ENCODE peak calls at places on chromosomes 12 and 14, in nine cellular contexts. F is uterus; G is left ventricle myocardium inferior; Y is SJSA1; O is effector memory CD4-positive, alpha-beta T cell; Q is CD4-positive, CD25-positive, alpha-beta regulatory T cell; S is GM23248; K is MM.1S; Z is right cardiac atrium. H is an unnamed sample.

GRCh38 chr12:49764126-49764525 is 22.8 kb downstream of the TMBIM6 start:
- DNase-seq in Y (no peak), K (no peak), F (no peak), G (no peak), Q (no peak), S (no peak), O (no peak), Z (no peak), H (no peak)

GRCh38 chr12:19435831-19436497 is 3.3 kb upstream of the AEBP2 start:
- DNase-seq in Q (no peak), K (no peak), G (no peak), F (no peak), Y (no peak), O (no peak), Z (no peak), S (no peak), H (peak; percentile 35)

GRCh38 chr14:89908712-89909450 is 45.6 kb downstream of the EFCAB11 start:
- DNase-seq in Q (no peak), O (no peak), S (peak; percentile 13), Y (no peak), K (no peak), F (no peak), G (no peak), Z (no peak), H (no peak)

GRCh38 chr14:103867523-103867953 is 20.2 kb upstream of the PPP1R13B start:
- DNase-seq in Y (no peak), Q (no peak), G (peak; percentile 77), S (no peak), O (no peak), Z (peak; percentile 82), F (no peak), K (no peak), H (no peak)

GRCh38 chr12:14769462-14769836 is 33.8 kb downstream of the WBP11 start:
- DNase-seq in Z (peak; percentile 62), F (peak; percentile 41), S (peak; percentile 43), K (peak; percentile 18), G (peak; percentile 20), Y (no peak), O (no peak), Q (no peak), H (peak; percentile 93)

GRCh38 chr14:97977711-97978261 is 1180.6 kb downstream of the VRK1 start:
- DNase-seq in S (peak; percentile 41), Y (peak; percentile 27), F (peak; percentile 86), O (peak; percentile 57), Z (peak; percentile 95), Q (peak; percentile 72), G (peak; percentile 79), K (no peak), H (peak; percentile 45)

GRCh38 chr12:111046896-111047295 is 126.5 kb upstream of the MYL2 start:
- DNase-seq in K (no peak), G (no peak), F (no peak), Y (no peak), S (no peak), O (no peak), Q (no peak), Z (no peak), H (peak; percentile 97)

GRCh38 chr12:1838223-1838993 is 18.0 kb downstream of the LRTM2 start:
- DNase-seq in Y (no peak), O (no peak), K (no peak), F (no peak), Q (no peak), Z (no peak), S (no peak), G (no peak), H (peak; percentile 47)

GRCh38 chr14:100030441-100031153 is 34.6 kb upstream of the EVL start:
- DNase-seq in F (no peak), Q (no peak), Y (peak; percentile 58), O (no peak), K (no peak), S (peak; percentile 95), Z (no peak), G (no peak), H (no peak)

GRCh38 chr12:130456375-130457199 is 118.9 kb downstream of the PIWIL1 start:
- DNase-seq in Z (peak; percentile 83), F (no peak), S (peak; percentile 1), K (no peak), O (no peak), G (peak; percentile 68), Q (no peak), Y (no peak), H (no peak)

GRCh38 chr12:117361905-117362304 is 479 bp upstream of the NOS1 start:
- DNase-seq in Q (no peak), Z (no peak), F (no peak), S (no peak), K (no peak), Y (no peak), G (no peak), O (no peak), H (no peak)

GRCh38 chr12:117361312-117361670 is at the start of gene NOS1:
- DNase-seq in S (no peak), K (no peak), Q (no peak), Y (no peak), O (no peak), Z (no peak), G (no peak), F (no peak), H (peak; percentile 79)

GRCh38 chr12:117359029-117359845 is 2.2 kb downstream of the NOS1 start:
- DNase-seq in Q (no peak), K (no peak), O (no peak), F (no peak), G (no peak), Z (no peak), S (no peak), Y (no peak), H (no peak)

GRCh38 chr12:117360222-117360550 is 1.2 kb downstream of the NOS1 start:
- DNase-seq in K (no peak), O (no peak), Z (no peak), S (no peak), G (no peak), Y (no peak), Q (no peak), F (no peak), H (no peak)

GRCh38 chr12:117360551-117361311 is 695 bp downstream of the NOS1 start:
- DNase-seq in F (no peak), G (no peak), Y (no peak), Z (no peak), S (no peak), O (no peak), K (no peak), Q (no peak), H (peak; percentile 86)
- H3K27ac ChIP-seq in F (no peak overlapping the region), G (no peak overlapping the region), Y (no peak overlapping the region), Z (no peak overlapping the region), S (no peak overlapping the region), O (no peak overlapping the region), K (no peak overlapping the region), Q (no peak overlapping the region), H (no peak overlapping the region)

DNA sequence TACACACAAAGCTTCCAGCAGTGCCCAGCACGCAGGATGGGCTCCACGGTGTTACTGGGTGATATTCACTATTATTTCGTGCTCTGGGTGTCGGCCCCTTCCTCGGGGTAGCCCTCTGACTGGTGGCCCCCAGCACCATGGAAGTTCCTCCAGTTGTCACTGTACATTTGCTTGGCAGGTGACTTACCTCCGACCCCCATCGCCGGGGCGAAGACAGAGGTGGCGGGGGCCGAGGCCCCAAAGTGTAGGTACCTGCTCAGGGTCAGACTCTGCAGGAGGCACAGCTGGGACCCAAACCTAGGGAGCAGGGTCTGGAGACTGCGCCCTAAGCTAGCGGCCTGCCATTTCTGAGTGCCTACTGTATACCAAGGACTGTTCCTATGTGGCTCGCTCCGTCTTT is 98.9 kb downstream of the RFLNA start:
- DNase-seq in Z (no peak), G (no peak), Q (no peak), S (no peak), F (no peak), O (no peak), K (no peak), Y (no peak), H (no peak)
- H3K4me1 ChIP-seq in Z (peaks cover 28% of the 10 kb centered on the region), G (peaks cover 100% of the 10 kb centered on the region), Q (peaks cover 14% of the 10 kb centered on the region), S (peaks cover 48% of the 10 kb centered on the region), F (peaks cover 70% of the 10 kb centered on the region), O (peaks cover 14% of the 10 kb centered on the region), K (peaks cover 18% of the 10 kb centered on the region), Y (peaks cover 75% of the 10 kb centered on the region), H (peaks cover 8% of the 10 kb centered on the region)

GRCh38 chr12:73185403-73185802 is 913.2 kb downstream of the TRHDE start:
- DNase-seq in K (no peak), Z (no peak), Y (no peak), S (no peak), G (no peak), O (no peak), Q (no peak), F (no peak), H (no peak)

GRCh38 chr12:73187765-73188164 is 915.6 kb downstream of the TRHDE start:
- DNase-seq in G (no peak), Z (no peak), S (no peak), K (no peak), Y (no peak), O (no peak), F (no peak), Q (no peak), H (no peak)

GRCh38 chr12:73180734-73181133 is 908.6 kb downstream of the TRHDE start:
- DNase-seq in K (peak; percentile 93), Z (no peak), Q (no peak), Y (no peak), S (no peak), G (no peak), O (no peak), F (no peak), H (no peak)

GRCh38 chr12:73181244-73181643 is 909.1 kb downstream of the TRHDE start:
- DNase-seq in K (peak; percentile 35), O (no peak), G (no peak), Q (no peak), S (no peak), Y (no peak), Z (no peak), F (no peak), H (peak; percentile 61)

GRCh38 chr12:73186272-73186671 is 914.1 kb downstream of the TRHDE start:
- DNase-seq in Z (no peak), F (no peak), K (peak; percentile 60), O (no peak), Q (no peak), G (no peak), Y (no peak), S (no peak), H (no peak)
- H3K9me3 ChIP-seq in Z (no peaks in the 10 kb centered on the region), F (no peaks in the 10 kb centered on the region), K (no peaks in the 10 kb centered on the region), O (no peaks in the 10 kb centered on the region), Q (peaks cover 15% of the 10 kb centered on the region), G (peaks cover 62% of the 10 kb centered on the region), Y (peaks cover 9% of the 10 kb centered on the region), S (no peaks in the 10 kb centered on the region), H (peaks cover 35% of the 10 kb centered on the region)

GRCh38 chr12:27614386-27614785 is 81.9 kb upstream of the REP15 start:
- DNase-seq in Y (no peak), S (no peak), Z (no peak), Q (no peak), O (no peak), G (no peak), K (no peak), F (no peak), H (no peak)

GRCh38 chr12:27615331-27615891 is 80.8 kb upstream of the REP15 start:
- DNase-seq in Y (peak; percentile 87), G (no peak), S (peak; percentile 74), O (no peak), Q (no peak), F (no peak), Z (no peak), K (no peak), H (no peak)

GRCh38 chr12:27614866-27615265 is 81.4 kb upstream of the REP15 start:
- DNase-seq in F (no peak), G (no peak), Y (no peak), Q (no peak), K (no peak), S (no peak), Z (no peak), O (no peak), H (no peak)

GRCh38 chr12:27618836-27619235 is 77.4 kb upstream of the REP15 start:
- DNase-seq in Y (no peak), Q (no peak), S (no peak), K (no peak), Z (no peak), F (no peak), O (no peak), G (no peak), H (no peak)

GRCh38 chr12:27616356-27617150 is 79.7 kb upstream of the REP15 start:
- DNase-seq in K (no peak), O (no peak), Z (no peak), S (peak; percentile 44), Y (peak; percentile 55), F (no peak), Q (no peak), G (no peak), H (no peak)
- H3K27ac ChIP-seq in K (no peak overlapping the region), O (no peak overlapping the region), Z (no peak overlapping the region), S (peak overlapping the region; percentile 70), Y (peak overlapping the region; percentile 94), F (no peak overlapping the region), Q (no peak overlapping the region), G (peak overlapping the region; percentile 54), H (no peak overlapping the region)